ENCODE peak calls at places on chromosomes 6 and 20, in seven cellular contexts. D is Peyer's patch, K is esophagus muscularis mucosa, R is transverse colon, C is IMR-90, E is endothelial cell of umbilical vein, G is heart left ventricle. T is an unnamed sample.

GRCh38 chr6:19301980-19302379 is 535.2 kb upstream of the ID4 start:
- DNase-seq in G (no peak), E (no peak), C (peak; percentile 24), K (no peak), R (no peak), D (no peak), T (no peak)

GRCh38 chr6:1407499-1407990 is 18.2 kb downstream of the FOXF2 start:
- DNase-seq in K (no peak), C (peak; percentile 74), G (no peak), D (peak; percentile 40), E (no peak), R (no peak), T (no peak)

GRCh38 chr6:136016228-136017225 is 165.0 kb downstream of the PDE7B start:
- DNase-seq in E (no peak), D (no peak), K (peak; percentile 45), C (no peak), G (no peak), R (no peak), T (no peak)

GRCh38 chr20:62198931-62199330 is 16.1 kb downstream of the MTG2 start:
- DNase-seq in G (no peak), C (no peak), K (no peak), D (no peak), R (no peak), E (no peak), T (no peak)

GRCh38 chr6:54697423-54697822 is 149.1 kb upstream of the FAM83B start:
- DNase-seq in C (peak; percentile 16), R (no peak), G (no peak), E (no peak), K (no peak), D (no peak), T (no peak)

GRCh38 chr6:43911625-43912577 is 141.9 kb downstream of the VEGFA start:
- DNase-seq in K (no peak), D (no peak), E (no peak), G (no peak), R (no peak), C (no peak), T (peak; percentile 15)

GRCh38 chr20:46953596-46953995 is 59.0 kb downstream of the EYA2 start:
- DNase-seq in K (no peak), R (no peak), E (no peak), G (no peak), C (no peak), D (no peak), T (no peak)

GRCh38 chr6:23269436-23269835 is 700.1 kb downstream of the HDGFL1 start:
- DNase-seq in D (no peak), C (peak; percentile 28), E (no peak), K (no peak), G (no peak), R (no peak), T (no peak)

GRCh38 chr20:13756551-13756950 is 28.2 kb downstream of the ESF1 start:
- DNase-seq in K (no peak), R (no peak), E (no peak), D (no peak), C (no peak), G (no peak), T (no peak)

GRCh38 chr20:38635721-38636285 is 34.2 kb downstream of the ARHGAP40 start:
- DNase-seq in K (no peak), C (peak; percentile 32), E (no peak), R (no peak), G (no peak), D (no peak), T (no peak)

GRCh38 chr20:8156603-8157079 is 24.6 kb downstream of the PLCB1 start:
- DNase-seq in K (no peak), D (no peak), E (peak; percentile 64), G (no peak), C (peak; percentile 59), R (no peak), T (no peak)

GRCh38 chr6:53119349-53119748 is 29.3 kb downstream of the GCM1 start:
- DNase-seq in K (no peak), R (no peak), E (no peak), C (no peak), D (no peak), G (no peak), T (no peak)

GRCh38 chr20:38094968-38095689 is 61.6 kb downstream of the RPRD1B start:
- DNase-seq in C (no peak), G (no peak), K (peak; percentile 89), R (no peak), E (no peak), D (no peak), T (peak; percentile 31)

GRCh38 chr6:122033564-122034181 is 365.8 kb upstream of the HSF2 start:
- DNase-seq in R (no peak), K (no peak), G (no peak), C (peak; percentile 70), E (peak; percentile 69), D (no peak), T (peak; percentile 3)

GRCh38 chr6:84671188-84671587 is 93.2 kb downstream of the TBX18 start:
- DNase-seq in D (no peak), C (no peak), G (no peak), K (no peak), R (no peak), E (no peak), T (no peak)

GRCh38 chr20:10171864-10172751 is 46.5 kb upstream of the SNAP25 start:
- DNase-seq in D (peak; percentile 48), R (peak; percentile 22), K (no peak), C (peak; percentile 25), E (peak; percentile 37), G (no peak), T (no peak)

GRCh38 chr6:72589096-72589495 is 32.8 kb upstream of the KCNQ5 start:
- DNase-seq in G (no peak), K (no peak), E (no peak), R (no peak), D (no peak), C (peak; percentile 11), T (no peak)
- TF ChIP-seq POLR2A in G (no peak), K (no peak), E (no peak), R (no peak), D (no peak), C (no peak), T (no peak)

GRCh38 chr6:143060806-143061596 is at the start of gene AIG1:
- DNase-seq in C (no peak), E (peak; percentile 63), G (no peak), R (no peak), D (peak; percentile 80), K (no peak), T (no peak)
- TF ChIP-seq POLR2A in C (no peak), E (peak; percentile 67), G (no peak), R (no peak), D (no peak), K (no peak), T (no peak)

GRCh38 chr20:47993035-47993755 is 207.9 kb upstream of the SULF2 start:
- DNase-seq in E (no peak), K (no peak), C (no peak), R (no peak), D (no peak), G (no peak), T (no peak)

GRCh38 chr20:47992021-47992467 is 206.8 kb upstream of the SULF2 start:
- DNase-seq in R (no peak), K (no peak), D (no peak), C (no peak), E (no peak), G (no peak), T (no peak)

GRCh38 chr20:47995661-47996060 is 210.4 kb upstream of the SULF2 start:
- DNase-seq in G (no peak), K (no peak), R (no peak), C (no peak), D (no peak), E (no peak), T (no peak)

GRCh38 chr20:47990507-47991132 is 205.3 kb upstream of the SULF2 start:
- DNase-seq in D (no peak), K (no peak), R (no peak), C (no peak), G (no peak), E (no peak), T (no peak)

DNA sequence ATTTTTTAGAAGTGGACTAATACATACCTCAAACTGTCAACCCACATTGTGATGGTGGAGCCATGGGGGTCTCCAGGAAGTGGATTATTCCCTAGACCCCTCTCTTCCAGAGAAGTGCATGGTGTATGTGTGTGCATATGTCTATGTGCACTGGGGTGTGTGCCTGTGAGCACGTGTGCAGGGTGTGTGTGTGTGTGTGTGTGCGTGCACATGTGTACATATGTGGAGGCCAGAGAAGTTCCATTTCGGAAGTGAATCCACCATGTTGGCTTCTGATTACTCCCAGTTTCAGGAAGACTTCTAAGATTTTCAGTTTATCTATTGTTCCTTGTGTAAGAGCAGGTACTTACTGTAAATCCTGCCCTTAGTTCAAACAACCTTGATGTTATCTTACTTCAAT is 208.5 kb upstream of the SULF2 start:
- DNase-seq in D (no peak), K (no peak), C (no peak), R (no peak), E (no peak), G (no peak), T (no peak)
- TF ChIP-seq POLR2A in D (no peak), K (no peak), C (no peak), R (no peak), E (no peak), G (no peak), T (no peak)

GRCh38 chr6:21586760-21587181 is 6.8 kb upstream of the SOX4 start:
- DNase-seq in E (no peak), G (peak; percentile 38), D (peak; percentile 72), R (no peak), C (no peak), K (no peak), T (peak; percentile 21)

GRCh38 chr6:21587182-21587924 is 6.2 kb upstream of the SOX4 start:
- DNase-seq in R (peak; percentile 72), D (peak; percentile 69), E (peak; percentile 78), K (no peak), C (peak; percentile 58), G (peak; percentile 51), T (peak; percentile 37)

GRCh38 chr6:21588812-21589811 is 4.4 kb upstream of the SOX4 start:
- DNase-seq in D (peak; percentile 93), R (peak; percentile 91), G (peak; percentile 87), K (peak; percentile 95), C (peak; percentile 90), E (peak; percentile 91), T (peak; percentile 75)

GRCh38 chr6:21586300-21586699 is 7.3 kb upstream of the SOX4 start:
- DNase-seq in R (no peak), D (no peak), E (no peak), K (no peak), G (no peak), C (no peak), T (no peak)

DNA sequence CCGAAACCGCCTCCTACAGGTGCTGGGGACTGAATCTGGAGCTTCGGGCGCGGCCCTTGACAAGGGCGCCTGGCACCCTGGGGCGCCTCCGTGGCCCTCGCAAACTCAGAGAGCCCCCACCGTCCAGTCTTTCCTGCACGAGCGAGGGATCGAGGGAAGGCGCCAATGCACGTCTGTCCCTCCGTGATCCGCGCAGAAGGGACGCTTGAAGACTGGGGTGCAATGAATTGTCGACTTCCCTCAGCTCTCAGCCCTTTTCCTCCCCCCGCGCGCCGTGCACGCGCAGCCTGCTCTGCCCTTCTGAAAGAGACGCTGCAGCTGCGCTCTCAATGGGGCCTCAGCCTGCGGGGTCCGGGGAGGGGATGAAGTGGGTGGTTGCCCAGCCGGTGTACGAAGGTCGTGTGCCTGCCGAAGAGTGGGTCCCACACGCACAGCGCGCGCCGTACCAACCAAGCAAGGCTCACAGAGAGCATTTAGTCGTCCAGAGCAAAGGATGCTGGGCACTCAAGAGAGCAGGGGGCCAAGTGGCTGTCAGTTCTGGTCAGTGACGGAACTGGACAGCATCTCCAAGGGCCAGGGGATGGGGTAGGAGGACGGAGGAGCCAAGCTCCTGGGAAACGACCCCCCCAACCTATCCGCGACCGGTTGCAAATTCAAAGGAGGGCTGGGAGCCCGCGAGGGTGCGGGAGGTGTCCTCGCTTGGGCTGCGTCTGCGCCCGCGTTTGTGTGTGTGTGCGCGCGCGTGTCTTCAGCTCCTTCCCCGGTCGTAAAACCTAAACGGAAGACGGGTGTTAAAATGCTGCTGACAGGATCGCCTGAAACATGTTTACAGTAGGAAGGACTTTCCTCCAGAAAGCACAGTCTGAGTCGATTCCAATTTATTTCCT is 5.4 kb upstream of the SOX4 start:
- DNase-seq in C (peak; percentile 44), R (peak; percentile 69), G (peak; percentile 52), D (peak; percentile 67), K (no peak), E (peak; percentile 83), T (peak; percentile 59)
- TF ChIP-seq POLR2A in C (no peak), R (no peak), G (no peak), D (no peak), K (no peak), E (no peak), T (no peak)

T was measured in erythroblast.